ENCODE peak calls at places on chromosomes 4 and X, in seven cellular contexts. One of them, this sample, is unnamed.

GRCh38 chrX:103730746-103731508 is 20.2 kb downstream of the TMEM31 start:
- DNase-seq in GM12892: no peak
- DNase-seq in spleen: no peak
- DNase-seq in KG1: no peak
- DNase-seq in CD4-positive, alpha-beta T cell: no peak
- DNase-seq in natural killer cell treated with Interleukin-12 subunit alpha and Interleukin-12 subunit beta and Interleukin-15 and Interleukin-18, amount 100 ng/mL, for 72 hours: no peak
- DNase-seq in activated CD8-positive, alpha-beta T cell treated with anti-CD3 and anti-CD28 coated beads, Interleukin-2, amount 10 ng/mL, durations not matched to agents 7 days and 5 days: no peak
- DNase-seq in this sample: no peak

GRCh38 chr4:44016582-44017421 is 431.8 kb downstream of the KCTD8 start:
- DNase-seq in KG1: no peak
- DNase-seq in spleen: no peak
- DNase-seq in GM12892: no peak
- DNase-seq in activated CD8-positive, alpha-beta T cell treated with anti-CD3 and anti-CD28 coated beads, Interleukin-2, amount 10 ng/mL, durations not matched to agents 7 days and 5 days: no peak
- DNase-seq in natural killer cell treated with Interleukin-12 subunit alpha and Interleukin-12 subunit beta and Interleukin-15 and Interleukin-18, amount 100 ng/mL, for 72 hours: no peak
- DNase-seq in CD4-positive, alpha-beta T cell: no peak
- DNase-seq in this sample: no peak

GRCh38 chr4:83010111-83010521 is 507 bp downstream of the LIN54 start:
- DNase-seq in KG1: peak
- DNase-seq in activated CD8-positive, alpha-beta T cell treated with anti-CD3 and anti-CD28 coated beads, Interleukin-2, amount 10 ng/mL, durations not matched to agents 7 days and 5 days: peak
- DNase-seq in natural killer cell treated with Interleukin-12 subunit alpha and Interleukin-12 subunit beta and Interleukin-15 and Interleukin-18, amount 100 ng/mL, for 72 hours: no peak
- DNase-seq in spleen: no peak
- DNase-seq in GM12892: no peak
- DNase-seq in CD4-positive, alpha-beta T cell: no peak
- DNase-seq in this sample: no peak

GRCh38 chrX:118496763-118497079 is 1.1 kb downstream of the DOCK11 start:
- DNase-seq in CD4-positive, alpha-beta T cell: no peak
- DNase-seq in activated CD8-positive, alpha-beta T cell treated with anti-CD3 and anti-CD28 coated beads, Interleukin-2, amount 10 ng/mL, durations not matched to agents 7 days and 5 days: no peak
- DNase-seq in KG1: no peak
- DNase-seq in natural killer cell treated with Interleukin-12 subunit alpha and Interleukin-12 subunit beta and Interleukin-15 and Interleukin-18, amount 100 ng/mL, for 72 hours: no peak
- DNase-seq in spleen: no peak
- DNase-seq in GM12892: no peak
- DNase-seq in this sample: no peak

GRCh38 chrX:41167888-41168287 is 82.6 kb downstream of the USP9X start:
- DNase-seq in activated CD8-positive, alpha-beta T cell treated with anti-CD3 and anti-CD28 coated beads, Interleukin-2, amount 10 ng/mL, durations not matched to agents 7 days and 5 days: no peak
- DNase-seq in spleen: no peak
- DNase-seq in GM12892: no peak
- DNase-seq in KG1: no peak
- DNase-seq in natural killer cell treated with Interleukin-12 subunit alpha and Interleukin-12 subunit beta and Interleukin-15 and Interleukin-18, amount 100 ng/mL, for 72 hours: no peak
- DNase-seq in CD4-positive, alpha-beta T cell: no peak
- DNase-seq in this sample: no peak

GRCh38 chr4:23952258-23952657 is 62.4 kb upstream of the PPARGC1A start:
- DNase-seq in CD4-positive, alpha-beta T cell: no peak
- DNase-seq in natural killer cell treated with Interleukin-12 subunit alpha and Interleukin-12 subunit beta and Interleukin-15 and Interleukin-18, amount 100 ng/mL, for 72 hours: no peak
- DNase-seq in activated CD8-positive, alpha-beta T cell treated with anti-CD3 and anti-CD28 coated beads, Interleukin-2, amount 10 ng/mL, durations not matched to agents 7 days and 5 days: no peak
- DNase-seq in KG1: no peak
- DNase-seq in GM12892: no peak
- DNase-seq in spleen: no peak
- DNase-seq in this sample: no peak

GRCh38 chrX:14865201-14865600 is 7.7 kb downstream of the FANCB start:
- DNase-seq in activated CD8-positive, alpha-beta T cell treated with anti-CD3 and anti-CD28 coated beads, Interleukin-2, amount 10 ng/mL, durations not matched to agents 7 days and 5 days: no peak
- DNase-seq in natural killer cell treated with Interleukin-12 subunit alpha and Interleukin-12 subunit beta and Interleukin-15 and Interleukin-18, amount 100 ng/mL, for 72 hours: no peak
- DNase-seq in GM12892: no peak
- DNase-seq in spleen: no peak
- DNase-seq in KG1: no peak
- DNase-seq in CD4-positive, alpha-beta T cell: no peak
- DNase-seq in this sample: no peak

GRCh38 chr4:145099653-145100052 is 1.5 kb downstream of the ABCE1 start:
- DNase-seq in activated CD8-positive, alpha-beta T cell treated with anti-CD3 and anti-CD28 coated beads, Interleukin-2, amount 10 ng/mL, durations not matched to agents 7 days and 5 days: no peak
- DNase-seq in spleen: no peak
- DNase-seq in CD4-positive, alpha-beta T cell: no peak
- DNase-seq in natural killer cell treated with Interleukin-12 subunit alpha and Interleukin-12 subunit beta and Interleukin-15 and Interleukin-18, amount 100 ng/mL, for 72 hours: no peak
- DNase-seq in GM12892: no peak
- DNase-seq in KG1: no peak
- DNase-seq in this sample: no peak

GRCh38 chrX:65667503-65668355 is at the start of gene MSN:
- DNase-seq in KG1: no peak
- DNase-seq in CD4-positive, alpha-beta T cell: peak
- DNase-seq in activated CD8-positive, alpha-beta T cell treated with anti-CD3 and anti-CD28 coated beads, Interleukin-2, amount 10 ng/mL, durations not matched to agents 7 days and 5 days: peak
- DNase-seq in natural killer cell treated with Interleukin-12 subunit alpha and Interleukin-12 subunit beta and Interleukin-15 and Interleukin-18, amount 100 ng/mL, for 72 hours: peak
- DNase-seq in spleen: peak
- DNase-seq in GM12892: peak
- DNase-seq in this sample: peak

GRCh38 chr4:128782875-128783614 is 26.5 kb upstream of the JADE1 start:
- DNase-seq in KG1: no peak
- DNase-seq in CD4-positive, alpha-beta T cell: no peak
- DNase-seq in natural killer cell treated with Interleukin-12 subunit alpha and Interleukin-12 subunit beta and Interleukin-15 and Interleukin-18, amount 100 ng/mL, for 72 hours: no peak
- DNase-seq in activated CD8-positive, alpha-beta T cell treated with anti-CD3 and anti-CD28 coated beads, Interleukin-2, amount 10 ng/mL, durations not matched to agents 7 days and 5 days: no peak
- DNase-seq in spleen: no peak
- DNase-seq in GM12892: no peak
- DNase-seq in this sample: no peak

GRCh38 chrX:2311483-2311882 is 189.3 kb downstream of the DHRSX start:
- DNase-seq in natural killer cell treated with Interleukin-12 subunit alpha and Interleukin-12 subunit beta and Interleukin-15 and Interleukin-18, amount 100 ng/mL, for 72 hours: no peak
- DNase-seq in CD4-positive, alpha-beta T cell: no peak
- DNase-seq in KG1: no peak
- DNase-seq in spleen: no peak
- DNase-seq in activated CD8-positive, alpha-beta T cell treated with anti-CD3 and anti-CD28 coated beads, Interleukin-2, amount 10 ng/mL, durations not matched to agents 7 days and 5 days: no peak
- DNase-seq in GM12892: no peak
- DNase-seq in this sample: no peak

GRCh38 chrX:1910207-1910470 is 295.3 kb downstream of the ASMT start:
- DNase-seq in activated CD8-positive, alpha-beta T cell treated with anti-CD3 and anti-CD28 coated beads, Interleukin-2, amount 10 ng/mL, durations not matched to agents 7 days and 5 days: no peak
- DNase-seq in CD4-positive, alpha-beta T cell: no peak
- DNase-seq in KG1: no peak
- DNase-seq in GM12892: no peak
- DNase-seq in spleen: no peak
- DNase-seq in natural killer cell treated with Interleukin-12 subunit alpha and Interleukin-12 subunit beta and Interleukin-15 and Interleukin-18, amount 100 ng/mL, for 72 hours: no peak
- DNase-seq in this sample: no peak

GRCh38 chr4:150305995-150306394 is 227.8 kb downstream of the DCLK2 start:
- DNase-seq in GM12892: no peak
- DNase-seq in CD4-positive, alpha-beta T cell: no peak
- DNase-seq in natural killer cell treated with Interleukin-12 subunit alpha and Interleukin-12 subunit beta and Interleukin-15 and Interleukin-18, amount 100 ng/mL, for 72 hours: no peak
- DNase-seq in activated CD8-positive, alpha-beta T cell treated with anti-CD3 and anti-CD28 coated beads, Interleukin-2, amount 10 ng/mL, durations not matched to agents 7 days and 5 days: no peak
- DNase-seq in spleen: no peak
- DNase-seq in KG1: no peak
- DNase-seq in this sample: no peak

GRCh38 chrX:111728096-111728495 is 47.1 kb downstream of the ALG13 start:
- DNase-seq in CD4-positive, alpha-beta T cell: no peak
- DNase-seq in activated CD8-positive, alpha-beta T cell treated with anti-CD3 and anti-CD28 coated beads, Interleukin-2, amount 10 ng/mL, durations not matched to agents 7 days and 5 days: no peak
- DNase-seq in natural killer cell treated with Interleukin-12 subunit alpha and Interleukin-12 subunit beta and Interleukin-15 and Interleukin-18, amount 100 ng/mL, for 72 hours: no peak
- DNase-seq in GM12892: no peak
- DNase-seq in KG1: no peak
- DNase-seq in spleen: no peak
- DNase-seq in this sample: no peak

GRCh38 chrX:2490634-2491033 is 10.1 kb downstream of the DHRSX start:
- DNase-seq in GM12892: no peak
- DNase-seq in natural killer cell treated with Interleukin-12 subunit alpha and Interleukin-12 subunit beta and Interleukin-15 and Interleukin-18, amount 100 ng/mL, for 72 hours: no peak
- DNase-seq in KG1: no peak
- DNase-seq in CD4-positive, alpha-beta T cell: no peak
- DNase-seq in spleen: peak
- DNase-seq in activated CD8-positive, alpha-beta T cell treated with anti-CD3 and anti-CD28 coated beads, Interleukin-2, amount 10 ng/mL, durations not matched to agents 7 days and 5 days: no peak
- DNase-seq in this sample: no peak

GRCh38 chr4:38207110-38207457 is 246.9 kb downstream of the PTTG2 start:
- DNase-seq in activated CD8-positive, alpha-beta T cell treated with anti-CD3 and anti-CD28 coated beads, Interleukin-2, amount 10 ng/mL, durations not matched to agents 7 days and 5 days: no peak
- DNase-seq in CD4-positive, alpha-beta T cell: no peak
- DNase-seq in GM12892: no peak
- DNase-seq in spleen: no peak
- DNase-seq in natural killer cell treated with Interleukin-12 subunit alpha and Interleukin-12 subunit beta and Interleukin-15 and Interleukin-18, amount 100 ng/mL, for 72 hours: no peak
- DNase-seq in KG1: no peak
- DNase-seq in this sample: no peak

GRCh38 chr4:1193206-1194027 is 21.0 kb upstream of the SPON2 start:
- DNase-seq in KG1: no peak
- DNase-seq in natural killer cell treated with Interleukin-12 subunit alpha and Interleukin-12 subunit beta and Interleukin-15 and Interleukin-18, amount 100 ng/mL, for 72 hours: peak
- DNase-seq in GM12892: peak
- DNase-seq in CD4-positive, alpha-beta T cell: no peak
- DNase-seq in activated CD8-positive, alpha-beta T cell treated with anti-CD3 and anti-CD28 coated beads, Interleukin-2, amount 10 ng/mL, durations not matched to agents 7 days and 5 days: no peak
- DNase-seq in spleen: no peak
- DNase-seq in this sample: no peak

GRCh38 chr4:12633058-12633651 is 851.0 kb downstream of the RAB28 start:
- DNase-seq in GM12892: peak
- DNase-seq in natural killer cell treated with Interleukin-12 subunit alpha and Interleukin-12 subunit beta and Interleukin-15 and Interleukin-18, amount 100 ng/mL, for 72 hours: peak
- DNase-seq in spleen: peak
- DNase-seq in CD4-positive, alpha-beta T cell: peak
- DNase-seq in KG1: peak
- DNase-seq in activated CD8-positive, alpha-beta T cell treated with anti-CD3 and anti-CD28 coated beads, Interleukin-2, amount 10 ng/mL, durations not matched to agents 7 days and 5 days: peak
- DNase-seq in this sample: peak

GRCh38 chr4:139084425-139085093 is 69.0 kb downstream of the NOCT start:
- DNase-seq in GM12892: no peak
- DNase-seq in KG1: peak
- DNase-seq in natural killer cell treated with Interleukin-12 subunit alpha and Interleukin-12 subunit beta and Interleukin-15 and Interleukin-18, amount 100 ng/mL, for 72 hours: no peak
- DNase-seq in spleen: peak
- DNase-seq in activated CD8-positive, alpha-beta T cell treated with anti-CD3 and anti-CD28 coated beads, Interleukin-2, amount 10 ng/mL, durations not matched to agents 7 days and 5 days: no peak
- DNase-seq in CD4-positive, alpha-beta T cell: no peak
- DNase-seq in this sample: no peak

GRCh38 chrX:130658310-130658709 is 244.7 kb downstream of the ENOX2 start:
- DNase-seq in CD4-positive, alpha-beta T cell: no peak
- DNase-seq in activated CD8-positive, alpha-beta T cell treated with anti-CD3 and anti-CD28 coated beads, Interleukin-2, amount 10 ng/mL, durations not matched to agents 7 days and 5 days: no peak
- DNase-seq in natural killer cell treated with Interleukin-12 subunit alpha and Interleukin-12 subunit beta and Interleukin-15 and Interleukin-18, amount 100 ng/mL, for 72 hours: no peak
- DNase-seq in KG1: no peak
- DNase-seq in spleen: no peak
- DNase-seq in GM12892: no peak
- DNase-seq in this sample: no peak

GRCh38 chrX:37993857-37994619 is 12.3 kb upstream of the SYTL5 start:
- DNase-seq in KG1: no peak
- DNase-seq in spleen: no peak
- DNase-seq in CD4-positive, alpha-beta T cell: no peak
- DNase-seq in activated CD8-positive, alpha-beta T cell treated with anti-CD3 and anti-CD28 coated beads, Interleukin-2, amount 10 ng/mL, durations not matched to agents 7 days and 5 days: peak
- DNase-seq in GM12892: no peak
- DNase-seq in natural killer cell treated with Interleukin-12 subunit alpha and Interleukin-12 subunit beta and Interleukin-15 and Interleukin-18, amount 100 ng/mL, for 72 hours: no peak
- DNase-seq in this sample: peak

GRCh38 chrX:140767646-140768045 is 58.1 kb downstream of the LINC00632 start:
- DNase-seq in GM12892: no peak
- DNase-seq in KG1: no peak
- DNase-seq in spleen: no peak
- DNase-seq in natural killer cell treated with Interleukin-12 subunit alpha and Interleukin-12 subunit beta and Interleukin-15 and Interleukin-18, amount 100 ng/mL, for 72 hours: no peak
- DNase-seq in activated CD8-positive, alpha-beta T cell treated with anti-CD3 and anti-CD28 coated beads, Interleukin-2, amount 10 ng/mL, durations not matched to agents 7 days and 5 days: no peak
- DNase-seq in CD4-positive, alpha-beta T cell: no peak
- DNase-seq in this sample: no peak

GRCh38 chr4:169707958-169708643 is 49.6 kb downstream of the HPF1 start:
- DNase-seq in KG1: no peak
- DNase-seq in spleen: no peak
- DNase-seq in activated CD8-positive, alpha-beta T cell treated with anti-CD3 and anti-CD28 coated beads, Interleukin-2, amount 10 ng/mL, durations not matched to agents 7 days and 5 days: no peak
- DNase-seq in GM12892: no peak
- DNase-seq in CD4-positive, alpha-beta T cell: no peak
- DNase-seq in natural killer cell treated with Interleukin-12 subunit alpha and Interleukin-12 subunit beta and Interleukin-15 and Interleukin-18, amount 100 ng/mL, for 72 hours: no peak
- DNase-seq in this sample: no peak

GRCh38 chrX:136865270-136866168 is 15.0 kb downstream of the RBMX start:
- DNase-seq in natural killer cell treated with Interleukin-12 subunit alpha and Interleukin-12 subunit beta and Interleukin-15 and Interleukin-18, amount 100 ng/mL, for 72 hours: no peak
- DNase-seq in CD4-positive, alpha-beta T cell: no peak
- DNase-seq in GM12892: no peak
- DNase-seq in KG1: no peak
- DNase-seq in spleen: no peak
- DNase-seq in activated CD8-positive, alpha-beta T cell treated with anti-CD3 and anti-CD28 coated beads, Interleukin-2, amount 10 ng/mL, durations not matched to agents 7 days and 5 days: no peak
- DNase-seq in this sample: no peak

GRCh38 chr4:85968945-85969830 is 390.7 kb downstream of the MAPK10 start:
- DNase-seq in CD4-positive, alpha-beta T cell: no peak
- DNase-seq in activated CD8-positive, alpha-beta T cell treated with anti-CD3 and anti-CD28 coated beads, Interleukin-2, amount 10 ng/mL, durations not matched to agents 7 days and 5 days: no peak
- DNase-seq in GM12892: no peak
- DNase-seq in KG1: peak
- DNase-seq in spleen: no peak
- DNase-seq in natural killer cell treated with Interleukin-12 subunit alpha and Interleukin-12 subunit beta and Interleukin-15 and Interleukin-18, amount 100 ng/mL, for 72 hours: no peak
- DNase-seq in this sample: no peak

GRCh38 chr4:7750508-7750907 is 189.2 kb downstream of the AFAP1 start:
- DNase-seq in spleen: no peak
- DNase-seq in GM12892: no peak
- DNase-seq in KG1: no peak
- DNase-seq in activated CD8-positive, alpha-beta T cell treated with anti-CD3 and anti-CD28 coated beads, Interleukin-2, amount 10 ng/mL, durations not matched to agents 7 days and 5 days: no peak
- DNase-seq in natural killer cell treated with Interleukin-12 subunit alpha and Interleukin-12 subunit beta and Interleukin-15 and Interleukin-18, amount 100 ng/mL, for 72 hours: no peak
- DNase-seq in CD4-positive, alpha-beta T cell: no peak
- DNase-seq in this sample: no peak

GRCh38 chr4:17962171-17962570 is 59.4 kb downstream of the LCORL start:
- DNase-seq in natural killer cell treated with Interleukin-12 subunit alpha and Interleukin-12 subunit beta and Interleukin-15 and Interleukin-18, amount 100 ng/mL, for 72 hours: no peak
- DNase-seq in KG1: no peak
- DNase-seq in activated CD8-positive, alpha-beta T cell treated with anti-CD3 and anti-CD28 coated beads, Interleukin-2, amount 10 ng/mL, durations not matched to agents 7 days and 5 days: no peak
- DNase-seq in GM12892: no peak
- DNase-seq in spleen: no peak
- DNase-seq in CD4-positive, alpha-beta T cell: no peak
- DNase-seq in this sample: no peak

GRCh38 chr4:24927039-24927438 is 14.2 kb upstream of the CCDC149 start:
- DNase-seq in spleen: no peak
- DNase-seq in GM12892: no peak
- DNase-seq in activated CD8-positive, alpha-beta T cell treated with anti-CD3 and anti-CD28 coated beads, Interleukin-2, amount 10 ng/mL, durations not matched to agents 7 days and 5 days: no peak
- DNase-seq in KG1: no peak
- DNase-seq in natural killer cell treated with Interleukin-12 subunit alpha and Interleukin-12 subunit beta and Interleukin-15 and Interleukin-18, amount 100 ng/mL, for 72 hours: no peak
- DNase-seq in CD4-positive, alpha-beta T cell: no peak
- DNase-seq in this sample: no peak

GRCh38 chrX:68433155-68433980 is at the start of gene OPHN1:
- DNase-seq in GM12892: no peak
- DNase-seq in natural killer cell treated with Interleukin-12 subunit alpha and Interleukin-12 subunit beta and Interleukin-15 and Interleukin-18, amount 100 ng/mL, for 72 hours: no peak
- DNase-seq in CD4-positive, alpha-beta T cell: no peak
- DNase-seq in KG1: no peak
- DNase-seq in activated CD8-positive, alpha-beta T cell treated with anti-CD3 and anti-CD28 coated beads, Interleukin-2, amount 10 ng/mL, durations not matched to agents 7 days and 5 days: no peak
- DNase-seq in spleen: peak
- DNase-seq in this sample: no peak

GRCh38 chr4:113050361-113050760 is 908 bp downstream of the ANK2 start:
- DNase-seq in KG1: no peak
- DNase-seq in activated CD8-positive, alpha-beta T cell treated with anti-CD3 and anti-CD28 coated beads, Interleukin-2, amount 10 ng/mL, durations not matched to agents 7 days and 5 days: no peak
- DNase-seq in natural killer cell treated with Interleukin-12 subunit alpha and Interleukin-12 subunit beta and Interleukin-15 and Interleukin-18, amount 100 ng/mL, for 72 hours: no peak
- DNase-seq in GM12892: no peak
- DNase-seq in CD4-positive, alpha-beta T cell: no peak
- DNase-seq in spleen: no peak
- DNase-seq in this sample: no peak

GRCh38 chr4:6035786-6036185 is 17.6 kb upstream of the C4orf50 start:
- DNase-seq in natural killer cell treated with Interleukin-12 subunit alpha and Interleukin-12 subunit beta and Interleukin-15 and Interleukin-18, amount 100 ng/mL, for 72 hours: peak
- DNase-seq in KG1: no peak
- DNase-seq in spleen: peak
- DNase-seq in activated CD8-positive, alpha-beta T cell treated with anti-CD3 and anti-CD28 coated beads, Interleukin-2, amount 10 ng/mL, durations not matched to agents 7 days and 5 days: no peak
- DNase-seq in GM12892: no peak
- DNase-seq in CD4-positive, alpha-beta T cell: no peak
- DNase-seq in this sample: no peak

GRCh38 chr4:8355306-8355705 is 85.2 kb downstream of the ACOX3 start:
- DNase-seq in GM12892: no peak
- DNase-seq in spleen: no peak
- DNase-seq in activated CD8-positive, alpha-beta T cell treated with anti-CD3 and anti-CD28 coated beads, Interleukin-2, amount 10 ng/mL, durations not matched to agents 7 days and 5 days: no peak
- DNase-seq in KG1: no peak
- DNase-seq in CD4-positive, alpha-beta T cell: no peak
- DNase-seq in natural killer cell treated with Interleukin-12 subunit alpha and Interleukin-12 subunit beta and Interleukin-15 and Interleukin-18, amount 100 ng/mL, for 72 hours: no peak
- DNase-seq in this sample: no peak

GRCh38 chr4:24063771-24064170 is 173.9 kb upstream of the PPARGC1A start:
- DNase-seq in GM12892: no peak
- DNase-seq in activated CD8-positive, alpha-beta T cell treated with anti-CD3 and anti-CD28 coated beads, Interleukin-2, amount 10 ng/mL, durations not matched to agents 7 days and 5 days: no peak
- DNase-seq in spleen: no peak
- DNase-seq in natural killer cell treated with Interleukin-12 subunit alpha and Interleukin-12 subunit beta and Interleukin-15 and Interleukin-18, amount 100 ng/mL, for 72 hours: no peak
- DNase-seq in CD4-positive, alpha-beta T cell: no peak
- DNase-seq in KG1: no peak
- DNase-seq in this sample: no peak

GRCh38 chrX:136909119-136909705 is 28.7 kb upstream of the RBMX start:
- DNase-seq in CD4-positive, alpha-beta T cell: peak
- DNase-seq in spleen: peak
- DNase-seq in KG1: peak
- DNase-seq in natural killer cell treated with Interleukin-12 subunit alpha and Interleukin-12 subunit beta and Interleukin-15 and Interleukin-18, amount 100 ng/mL, for 72 hours: peak
- DNase-seq in activated CD8-positive, alpha-beta T cell treated with anti-CD3 and anti-CD28 coated beads, Interleukin-2, amount 10 ng/mL, durations not matched to agents 7 days and 5 days: peak
- DNase-seq in GM12892: peak
- DNase-seq in this sample: peak

GRCh38 chrX:32618154-32618553 is 593.2 kb downstream of the DMD start:
- DNase-seq in GM12892: no peak
- DNase-seq in spleen: no peak
- DNase-seq in KG1: no peak
- DNase-seq in activated CD8-positive, alpha-beta T cell treated with anti-CD3 and anti-CD28 coated beads, Interleukin-2, amount 10 ng/mL, durations not matched to agents 7 days and 5 days: no peak
- DNase-seq in CD4-positive, alpha-beta T cell: no peak
- DNase-seq in natural killer cell treated with Interleukin-12 subunit alpha and Interleukin-12 subunit beta and Interleukin-15 and Interleukin-18, amount 100 ng/mL, for 72 hours: no peak
- DNase-seq in this sample: no peak

This sample was measured in HL-60.